ENCODE peak calls at places on chromosome 1, in seven cellular contexts. W is colonic mucosa, Z is PC-3, V is Peyer's patch, G is A549, S is cardiac muscle cell, M is heart left ventricle. J is an unnamed sample.

GRCh38 chr1:72177711-72178110 is 104.6 kb downstream of the NEGR1 start:
- DNase-seq in W (no peak), Z (peak; percentile 21), V (no peak), G (no peak), S (no peak), M (no peak), J (no peak)

GRCh38 chr1:223036479-223036845 is 106.6 kb downstream of the TLR5 start:
- DNase-seq in W (no peak), Z (no peak), V (no peak), G (no peak), S (no peak), M (no peak), J (no peak)

GRCh38 chr1:209318302-209319056 is 265.0 kb upstream of the CAMK1G start:
- DNase-seq in W (no peak), Z (peak; percentile 97), V (no peak), G (no peak), S (no peak), M (no peak), J (no peak)

GRCh38 chr1:97930472-97930871 is 9.6 kb upstream of the DPYD start:
- DNase-seq in W (no peak), Z (no peak), V (no peak), G (no peak), S (no peak), M (no peak), J (no peak)

GRCh38 chr1:231748744-231749143 is 122.2 kb downstream of the DISC1 start:
- DNase-seq in W (peak; percentile 31), Z (peak; percentile 10), V (no peak), G (no peak), S (peak; percentile 57), M (peak; percentile 28), J (no peak)

GRCh38 chr1:80778094-80778840 is 1022.5 kb upstream of the ADGRL2 start:
- DNase-seq in W (no peak), Z (no peak), V (peak; percentile 37), G (no peak), S (no peak), M (no peak), J (no peak)

GRCh38 chr1:42730988-42731387 is 9.0 kb downstream of the CLDN19 start:
- DNase-seq in W (peak; percentile 65), Z (peak; percentile 76), V (no peak), G (peak; percentile 36), S (no peak), M (no peak), J (no peak)

GRCh38 chr1:31376374-31377134 is 3.7 kb upstream of the FABP3 start:
- DNase-seq in W (no peak), Z (peak; percentile 41), V (no peak), G (peak; percentile 39), S (no peak), M (no peak), J (no peak)

GRCh38 chr1:4064150-4064889 is 164.2 kb upstream of the C1orf174 start:
- DNase-seq in W (no peak), Z (no peak), V (no peak), G (no peak), S (no peak), M (no peak), J (no peak)

GRCh38 chr1:56866656-56867055 is 12.1 kb downstream of the C8A start:
- DNase-seq in W (no peak), Z (no peak), V (no peak), G (no peak), S (no peak), M (no peak), J (no peak)

GRCh38 chr1:2356401-2356800 is 35.0 kb downstream of the MORN1 start:
- DNase-seq in W (no peak), Z (no peak), V (no peak), G (no peak), S (no peak), M (peak; percentile 10), J (no peak)

GRCh38 chr1:49864597-49864996 is 159.2 kb downstream of the AGBL4 start:
- DNase-seq in W (no peak), Z (peak; percentile 7), V (no peak), G (no peak), S (no peak), M (no peak), J (no peak)

GRCh38 chr1:181784039-181784683 is 277.4 kb downstream of the ZNF648 start:
- DNase-seq in W (no peak), Z (no peak), V (no peak), G (no peak), S (no peak), M (no peak), J (no peak)

GRCh38 chr1:41891403-41891896 is 27.3 kb downstream of the HIVEP3 start:
- DNase-seq in W (peak; percentile 36), Z (no peak), V (peak; percentile 60), G (no peak), S (no peak), M (peak; percentile 48), J (no peak)

GRCh38 chr1:17307946-17308345 is at the start of gene PADI4:
- DNase-seq in W (no peak), Z (no peak), V (no peak), G (no peak), S (no peak), M (no peak), J (no peak)

GRCh38 chr1:56825436-56825835 is 6.2 kb upstream of the FYB2 start:
- DNase-seq in W (no peak), Z (no peak), V (no peak), G (no peak), S (no peak), M (no peak), J (no peak)

GRCh38 chr1:36151845-36152203 is 2.5 kb upstream of the TRAPPC3 start:
- DNase-seq in W (peak; percentile 49), Z (no peak), V (no peak), G (no peak), S (no peak), M (no peak), J (peak; percentile 41)

GRCh38 chr1:59885160-59885832 is 41.3 kb downstream of the CYP2J2 start:
- DNase-seq in W (no peak), Z (no peak), V (no peak), G (no peak), S (peak; percentile 60), M (no peak), J (no peak)

GRCh38 chr1:158248771-158249170 is 5.5 kb upstream of the CD1A start:
- DNase-seq in W (no peak), Z (no peak), V (no peak), G (no peak), S (no peak), M (no peak), J (peak; percentile 24)

GRCh38 chr1:158248122-158248521 is 6.1 kb upstream of the CD1A start:
- DNase-seq in W (peak; percentile 50), Z (no peak), V (no peak), G (no peak), S (no peak), M (peak; percentile 18), J (peak; percentile 34)

GRCh38 chr1:158249646-158250045 is 4.6 kb upstream of the CD1A start:
- DNase-seq in W (no peak), Z (no peak), V (no peak), G (no peak), S (no peak), M (no peak), J (no peak)

GRCh38 chr1:158246650-158247049 is 7.6 kb upstream of the CD1A start:
- DNase-seq in W (no peak), Z (peak; percentile 44), V (no peak), G (no peak), S (no peak), M (no peak), J (no peak)

GRCh38 chr1:158251160-158251559 is 3.1 kb upstream of the CD1A start:
- DNase-seq in W (no peak), Z (no peak), V (no peak), G (no peak), S (no peak), M (no peak), J (no peak)
- H3K4me3 ChIP-seq in W (no peak overlapping the region), Z (no peak overlapping the region), V (no peak overlapping the region), G (no peak overlapping the region), S (no peak overlapping the region), M (no peak overlapping the region), J (no peak overlapping the region)

DNA sequence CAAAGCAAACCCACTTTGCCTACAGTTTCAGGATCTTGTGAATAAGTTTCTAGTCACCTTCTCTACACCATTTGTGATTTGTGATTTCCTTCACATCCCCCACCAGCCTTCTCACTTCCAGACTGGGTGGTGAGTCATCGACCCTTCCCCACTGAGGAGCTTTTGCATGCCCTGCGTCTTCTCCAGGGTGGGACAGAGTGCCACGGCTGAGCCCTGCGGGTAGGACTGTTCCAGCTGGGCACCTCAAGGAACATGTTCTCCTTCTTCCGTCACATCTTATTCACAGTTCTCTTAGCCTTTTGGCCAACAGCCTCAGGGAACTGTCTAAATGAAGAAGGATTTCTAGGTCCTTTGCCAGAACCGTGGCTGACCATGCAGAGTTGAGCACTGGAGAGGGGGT is 116.5 kb downstream of the TMEM53 start:
- DNase-seq in W (no peak), Z (peak; percentile 60), V (peak; percentile 7), G (no peak), S (no peak), M (no peak), J (no peak)
- H3K27ac ChIP-seq in W (no peak overlapping the region), Z (peak overlapping the region; percentile 35), V (no peak overlapping the region), G (no peak overlapping the region), S (no peak overlapping the region), M (no peak overlapping the region), J (no peak overlapping the region)

GRCh38 chr1:169266133-169266532 is 101.5 kb downstream of the NME7 start:
- DNase-seq in W (no peak), Z (peak; percentile 8), V (no peak), G (no peak), S (no peak), M (no peak), J (no peak)

GRCh38 chr1:169271094-169271493 is 96.5 kb downstream of the NME7 start:
- DNase-seq in W (no peak), Z (peak; percentile 50), V (no peak), G (no peak), S (no peak), M (no peak), J (no peak)
- TF ChIP-seq CTCF in W (no peak), Z (peak; percentile 60), V (peak; percentile 32), G (no peak), S (no peak), M (no peak), J (no peak)

DNA sequence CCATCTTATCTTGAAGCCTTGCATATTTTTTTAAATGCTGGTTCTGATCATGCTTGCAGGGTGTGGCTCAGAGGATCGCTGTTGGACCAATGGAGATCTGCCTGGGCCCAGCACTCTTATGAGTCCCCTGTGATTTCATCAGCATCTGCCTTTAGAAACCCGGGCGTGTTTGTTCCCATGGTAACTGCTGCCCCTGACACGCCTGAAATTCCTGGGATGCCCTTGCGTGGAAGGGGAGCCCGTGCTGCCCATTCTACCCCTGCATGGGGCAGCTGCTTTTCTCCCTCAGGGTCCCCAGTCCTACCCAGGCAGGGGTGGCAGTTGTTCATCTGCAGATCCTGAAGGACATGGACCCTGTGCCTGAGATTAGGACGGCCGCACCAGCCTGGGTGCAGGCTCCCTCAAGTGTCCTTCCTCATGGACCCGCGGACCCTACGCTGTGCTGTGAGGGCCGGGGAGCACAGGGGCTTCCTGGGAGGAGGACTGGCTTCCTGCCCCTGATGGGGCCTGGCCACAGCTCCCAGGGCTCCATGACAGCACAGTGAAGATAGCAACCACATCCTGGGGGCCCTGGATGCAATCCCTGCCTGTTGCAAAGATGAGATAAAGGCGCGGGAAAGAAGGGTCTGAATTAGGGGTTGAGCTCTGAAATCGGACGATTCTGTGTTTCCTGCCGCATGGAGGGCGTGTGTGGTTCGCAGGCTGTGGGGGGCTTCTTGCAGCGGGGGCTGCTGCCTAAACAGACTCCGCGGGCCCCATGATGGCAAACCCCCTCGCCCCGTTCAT is 226.6 kb downstream of the SDCCAG8 start:
- DNase-seq in W (no peak), Z (peak; percentile 32), V (no peak), G (peak; percentile 75), S (no peak), M (peak; percentile 54), J (no peak)
- H3K4me3 ChIP-seq in W (peak overlapping the region; percentile 16), Z (no peak overlapping the region), V (peak overlapping the region; percentile 14), G (no peak overlapping the region), S (peak overlapping the region; percentile 37), M (peak overlapping the region; percentile 28), J (peak overlapping the region; percentile 33)

GRCh38 chr1:169322138-169322537 is 45.5 kb downstream of the NME7 start:
- DNase-seq in W (no peak), Z (no peak), V (no peak), G (no peak), S (no peak), M (no peak), J (no peak)
- H3K27ac ChIP-seq in W (no peak overlapping the region), Z (no peak overlapping the region), V (no peak overlapping the region), G (no peak overlapping the region), S (no peak overlapping the region), M (no peak overlapping the region), J (no peak overlapping the region)